ENCODE peak calls at places on chromosomes 4 and X, in five cellular contexts. One of them, this sample, is unnamed.

GRCh38 chrX:74383611-74384010 is 37.7 kb upstream of the SLC16A2 start:
- ATAC-seq in upper lobe of left lung: peak; percentile 78
- ATAC-seq in K562: peak; percentile 58
- ATAC-seq in GM12878: peak; percentile 90
- ATAC-seq in HepG2: peak; percentile 81
- ATAC-seq in this sample: no peak

GRCh38 chr4:77434299-77435092 is 171.1 kb upstream of the CXCL13 start:
- ATAC-seq in upper lobe of left lung: no peak
- ATAC-seq in K562: no peak
- ATAC-seq in GM12878: no peak
- ATAC-seq in HepG2: no peak
- ATAC-seq in this sample: no peak

GRCh38 chr4:136336479-136336878 is 1195.8 kb downstream of the PCDH18 start:
- ATAC-seq in upper lobe of left lung: peak; percentile 31
- ATAC-seq in K562: no peak
- ATAC-seq in GM12878: no peak
- ATAC-seq in HepG2: no peak
- ATAC-seq in this sample: no peak

GRCh38 chrX:130080791-130081367 is 29.4 kb downstream of the ELF4 start:
- ATAC-seq in upper lobe of left lung: no peak
- ATAC-seq in K562: peak; percentile 3
- ATAC-seq in GM12878: no peak
- ATAC-seq in HepG2: no peak
- ATAC-seq in this sample: no peak

GRCh38 chr4:147103403-147103946 is 157.8 kb upstream of the TTC29 start:
- ATAC-seq in upper lobe of left lung: peak; percentile 95
- ATAC-seq in K562: no peak
- ATAC-seq in GM12878: no peak
- ATAC-seq in HepG2: no peak
- ATAC-seq in this sample: peak; percentile 94

GRCh38 chrX:46610070-46610658 is 36.6 kb downstream of the CHST7 start:
- ATAC-seq in upper lobe of left lung: no peak
- ATAC-seq in K562: no peak
- ATAC-seq in GM12878: no peak
- ATAC-seq in HepG2: no peak
- ATAC-seq in this sample: no peak

GRCh38 chrX:150664290-150664689 is 28.9 kb upstream of the MTMR1 start:
- ATAC-seq in upper lobe of left lung: no peak
- ATAC-seq in K562: no peak
- ATAC-seq in GM12878: no peak
- ATAC-seq in HepG2: no peak
- ATAC-seq in this sample: peak; percentile 58

GRCh38 chrX:125681507-125681906 is 361.8 kb downstream of the TEX13C start:
- ATAC-seq in upper lobe of left lung: no peak
- ATAC-seq in K562: no peak
- ATAC-seq in GM12878: peak; percentile 48
- ATAC-seq in HepG2: no peak
- ATAC-seq in this sample: no peak

GRCh38 chr4:126582737-126583136 is 1050.0 kb upstream of the INTU start:
- ATAC-seq in upper lobe of left lung: no peak
- ATAC-seq in K562: peak; percentile 59
- ATAC-seq in GM12878: peak; percentile 52
- ATAC-seq in HepG2: peak; percentile 72
- ATAC-seq in this sample: no peak

GRCh38 chr4:35556387-35556786 is 687.9 kb downstream of the ARAP2 start:
- ATAC-seq in upper lobe of left lung: no peak
- ATAC-seq in K562: no peak
- ATAC-seq in GM12878: no peak
- ATAC-seq in HepG2: no peak
- ATAC-seq in this sample: no peak

GRCh38 chr4:35201403-35201802 is 1042.9 kb downstream of the ARAP2 start:
- ATAC-seq in upper lobe of left lung: no peak
- ATAC-seq in K562: no peak
- ATAC-seq in GM12878: no peak
- ATAC-seq in HepG2: peak; percentile 61
- ATAC-seq in this sample: no peak

GRCh38 chr4:42344749-42345148 is 52.5 kb upstream of the SHISA3 start:
- ATAC-seq in upper lobe of left lung: no peak
- ATAC-seq in K562: no peak
- ATAC-seq in GM12878: no peak
- ATAC-seq in HepG2: no peak
- ATAC-seq in this sample: no peak

GRCh38 chr4:24557036-24558022 is 27.0 kb downstream of the DHX15 start:
- ATAC-seq in upper lobe of left lung: peak; percentile 55
- ATAC-seq in K562: no peak
- ATAC-seq in GM12878: peak; percentile 57
- ATAC-seq in HepG2: no peak
- ATAC-seq in this sample: no peak

GRCh38 chr4:140330311-140330900 is 43.0 kb upstream of the SCOC start:
- ATAC-seq in upper lobe of left lung: no peak
- ATAC-seq in K562: peak; percentile 60
- ATAC-seq in GM12878: no peak
- ATAC-seq in HepG2: no peak
- ATAC-seq in this sample: no peak

GRCh38 chr4:106318511-106318910 is 2.2 kb downstream of the AIMP1 start:
- ATAC-seq in upper lobe of left lung: no peak
- ATAC-seq in K562: no peak
- ATAC-seq in GM12878: no peak
- ATAC-seq in HepG2: no peak
- ATAC-seq in this sample: no peak

GRCh38 chr4:183082053-183082452 is 17.0 kb upstream of the WWC2 start:
- ATAC-seq in upper lobe of left lung: no peak
- ATAC-seq in K562: no peak
- ATAC-seq in GM12878: no peak
- ATAC-seq in HepG2: no peak
- ATAC-seq in this sample: no peak

GRCh38 chrX:25523574-25523973 is 507.8 kb upstream of the ARX start:
- ATAC-seq in upper lobe of left lung: no peak
- ATAC-seq in K562: no peak
- ATAC-seq in GM12878: no peak
- ATAC-seq in HepG2: peak; percentile 89
- ATAC-seq in this sample: no peak

GRCh38 chrX:51737062-51737461 is 6.2 kb upstream of the GSPT2 start:
- ATAC-seq in upper lobe of left lung: no peak
- ATAC-seq in K562: no peak
- ATAC-seq in GM12878: no peak
- ATAC-seq in HepG2: no peak
- ATAC-seq in this sample: no peak

GRCh38 chr4:48331577-48332340 is 9.6 kb upstream of the SLAIN2 start:
- ATAC-seq in upper lobe of left lung: peak; percentile 66
- ATAC-seq in K562: no peak
- ATAC-seq in GM12878: no peak
- ATAC-seq in HepG2: no peak
- ATAC-seq in this sample: peak; percentile 55

GRCh38 chrX:37825225-37825842 is 22.0 kb downstream of the DYNLT3 start:
- ATAC-seq in upper lobe of left lung: peak; percentile 56
- ATAC-seq in K562: peak; percentile 77
- ATAC-seq in GM12878: peak; percentile 89
- ATAC-seq in HepG2: peak; percentile 39
- ATAC-seq in this sample: no peak

GRCh38 chr4:81565137-81565870 is 93.6 kb upstream of the RASGEF1B start:
- ATAC-seq in upper lobe of left lung: peak; percentile 96
- ATAC-seq in K562: no peak
- ATAC-seq in GM12878: peak; percentile 21
- ATAC-seq in HepG2: peak; percentile 46
- ATAC-seq in this sample: peak; percentile 86

GRCh38 chr4:26308573-26308972 is 12.2 kb upstream of the RBPJ start:
- ATAC-seq in upper lobe of left lung: no peak
- ATAC-seq in K562: no peak
- ATAC-seq in GM12878: peak; percentile 19
- ATAC-seq in HepG2: peak; percentile 33
- ATAC-seq in this sample: no peak

GRCh38 chr4:139457318-139457717 is 3.4 kb downstream of the RAB33B start:
- ATAC-seq in upper lobe of left lung: no peak
- ATAC-seq in K562: no peak
- ATAC-seq in GM12878: no peak
- ATAC-seq in HepG2: no peak
- ATAC-seq in this sample: no peak

GRCh38 chrX:40304115-40304514 is 206.4 kb upstream of the BCOR start:
- ATAC-seq in upper lobe of left lung: no peak
- ATAC-seq in K562: peak; percentile 45
- ATAC-seq in GM12878: no peak
- ATAC-seq in HepG2: no peak
- ATAC-seq in this sample: no peak

GRCh38 chrX:149858592-149858991 is 22.4 kb upstream of the MAGEA8 start:
- ATAC-seq in upper lobe of left lung: no peak
- ATAC-seq in K562: no peak
- ATAC-seq in GM12878: no peak
- ATAC-seq in HepG2: no peak
- ATAC-seq in this sample: no peak

GRCh38 chr4:13092702-13093101 is 391.4 kb downstream of the RAB28 start:
- ATAC-seq in upper lobe of left lung: peak; percentile 88
- ATAC-seq in K562: no peak
- ATAC-seq in GM12878: no peak
- ATAC-seq in HepG2: no peak
- ATAC-seq in this sample: peak; percentile 84

GRCh38 chr4:109879081-109879480 is 31.2 kb downstream of the LRIT3 start:
- ATAC-seq in upper lobe of left lung: no peak
- ATAC-seq in K562: peak; percentile 20
- ATAC-seq in GM12878: no peak
- ATAC-seq in HepG2: peak; percentile 44
- ATAC-seq in this sample: no peak

GRCh38 chr4:127686656-127687055 is 43.5 kb upstream of the SLC25A31 start:
- ATAC-seq in upper lobe of left lung: no peak
- ATAC-seq in K562: no peak
- ATAC-seq in GM12878: no peak
- ATAC-seq in HepG2: no peak
- ATAC-seq in this sample: no peak

GRCh38 chr4:168731706-168732414 is 235.0 kb downstream of the PALLD start:
- ATAC-seq in upper lobe of left lung: no peak
- ATAC-seq in K562: no peak
- ATAC-seq in GM12878: peak; percentile 70
- ATAC-seq in HepG2: no peak
- ATAC-seq in this sample: no peak

GRCh38 chr4:126405369-126405982 is 1090.7 kb downstream of the FAT4 start:
- ATAC-seq in upper lobe of left lung: peak; percentile 16
- ATAC-seq in K562: peak; percentile 68
- ATAC-seq in GM12878: peak; percentile 94
- ATAC-seq in HepG2: peak; percentile 64
- ATAC-seq in this sample: no peak

DNA sequence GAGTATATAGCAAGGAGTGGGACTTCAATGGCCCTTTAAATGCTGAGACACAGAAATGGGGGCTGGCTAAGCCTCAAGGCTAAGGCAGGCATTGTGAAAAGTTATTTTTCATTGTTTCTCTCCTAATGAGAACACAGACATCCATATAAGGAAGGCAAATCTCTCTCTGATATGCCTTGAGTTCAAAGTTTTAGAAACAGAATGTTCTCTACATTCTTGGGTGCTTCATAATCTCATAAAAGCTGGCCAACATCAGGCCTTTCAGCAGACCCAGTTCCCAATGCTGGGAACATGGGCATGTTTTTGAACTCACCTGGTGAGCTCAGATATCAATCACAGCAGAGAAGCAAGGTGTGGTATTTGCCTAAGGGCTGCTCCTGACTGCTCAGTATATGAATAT is 19.4 kb upstream of the RAB40A start:
- ATAC-seq in upper lobe of left lung: no peak
- ATAC-seq in K562: no peak
- ATAC-seq in GM12878: no peak
- ATAC-seq in HepG2: no peak
- ATAC-seq in this sample: peak; percentile 44
- TF ChIP-seq EP300 in upper lobe of left lung: no peak
- TF ChIP-seq EP300 in K562: no peak
- TF ChIP-seq EP300 in GM12878: no peak
- TF ChIP-seq EP300 in HepG2: no peak
- TF ChIP-seq EP300 in this sample: peak; percentile 9

GRCh38 chr4:99927566-99927965 is 18.9 kb downstream of the DNAJB14 start:
- ATAC-seq in upper lobe of left lung: no peak
- ATAC-seq in K562: no peak
- ATAC-seq in GM12878: no peak
- ATAC-seq in HepG2: no peak
- ATAC-seq in this sample: no peak
- H3K36me3 ChIP-seq in upper lobe of left lung: peaks cover 14% of the 10 kb centered on the region
- H3K36me3 ChIP-seq in K562: peaks cover 38% of the 10 kb centered on the region
- H3K36me3 ChIP-seq in GM12878: no peaks in the 10 kb centered on the region
- H3K36me3 ChIP-seq in HepG2: peaks cover 17% of the 10 kb centered on the region
- H3K36me3 ChIP-seq in this sample: no peaks in the 10 kb centered on the region

GRCh38 chr4:118277243-118277642 is 75.6 kb downstream of the PRSS12 start:
- ATAC-seq in upper lobe of left lung: no peak
- ATAC-seq in K562: no peak
- ATAC-seq in GM12878: no peak
- ATAC-seq in HepG2: no peak
- ATAC-seq in this sample: no peak

GRCh38 chr4:118276551-118276950 is 76.3 kb downstream of the PRSS12 start:
- ATAC-seq in upper lobe of left lung: no peak
- ATAC-seq in K562: no peak
- ATAC-seq in GM12878: no peak
- ATAC-seq in HepG2: peak; percentile 21
- ATAC-seq in this sample: no peak

GRCh38 chr4:118270492-118270891 is 82.3 kb downstream of the PRSS12 start:
- ATAC-seq in upper lobe of left lung: peak; percentile 60
- ATAC-seq in K562: peak; percentile 62
- ATAC-seq in GM12878: peak; percentile 73
- ATAC-seq in HepG2: no peak
- ATAC-seq in this sample: no peak

GRCh38 chr4:118271788-118272187 is 81.0 kb downstream of the PRSS12 start:
- ATAC-seq in upper lobe of left lung: no peak
- ATAC-seq in K562: no peak
- ATAC-seq in GM12878: no peak
- ATAC-seq in HepG2: no peak
- ATAC-seq in this sample: no peak

DNA sequence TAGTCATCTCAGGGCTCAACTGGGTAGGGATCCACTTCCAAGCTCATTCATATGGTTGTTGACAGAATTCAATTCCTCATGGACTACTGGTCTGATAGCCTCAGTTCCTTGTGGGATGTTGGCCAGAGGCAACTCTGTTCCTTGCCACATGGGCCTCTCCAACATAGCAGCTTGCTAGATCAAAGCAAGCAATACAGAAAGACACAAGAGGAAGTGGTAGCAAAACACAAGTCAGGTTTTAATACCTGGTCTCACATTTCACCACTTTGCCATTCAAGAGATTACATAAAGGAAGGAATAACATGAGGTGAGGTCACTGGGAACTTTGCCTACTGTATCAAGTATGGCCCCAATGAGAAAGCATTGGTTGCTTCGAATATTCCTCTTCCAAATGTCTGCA is 79.2 kb downstream of the PRSS12 start:
- ATAC-seq in upper lobe of left lung: no peak
- ATAC-seq in K562: no peak
- ATAC-seq in GM12878: no peak
- ATAC-seq in HepG2: no peak
- ATAC-seq in this sample: no peak
- TF ChIP-seq EP300 in upper lobe of left lung: no peak
- TF ChIP-seq EP300 in K562: no peak
- TF ChIP-seq EP300 in GM12878: no peak
- TF ChIP-seq EP300 in HepG2: no peak
- TF ChIP-seq EP300 in this sample: no peak

DNA sequence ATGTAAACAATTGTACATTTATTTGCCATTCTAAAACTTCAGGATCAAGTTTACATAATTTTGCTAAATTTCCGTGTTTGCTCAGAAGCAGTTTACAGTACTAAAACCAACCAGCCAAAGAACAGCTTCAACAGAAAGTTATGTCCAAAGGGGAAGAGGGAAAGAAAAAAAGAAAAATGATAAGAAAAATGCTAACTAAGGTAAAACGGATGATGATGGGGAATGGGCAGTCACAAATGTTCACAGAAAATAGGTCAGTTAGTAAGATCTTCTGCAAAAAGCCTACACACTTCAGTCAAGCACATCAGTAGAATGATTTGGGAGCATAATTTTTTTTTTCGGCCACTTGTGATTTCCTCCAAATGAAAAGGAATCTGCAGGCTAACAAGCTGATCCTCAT is 6.3 kb upstream of the COX18 start:
- ATAC-seq in upper lobe of left lung: no peak
- ATAC-seq in K562: no peak
- ATAC-seq in GM12878: no peak
- ATAC-seq in HepG2: no peak
- ATAC-seq in this sample: no peak
- H3K36me3 ChIP-seq in upper lobe of left lung: peaks cover 41% of the 10 kb centered on the region
- H3K36me3 ChIP-seq in K562: peaks cover 82% of the 10 kb centered on the region
- H3K36me3 ChIP-seq in GM12878: peaks cover 3% of the 10 kb centered on the region
- H3K36me3 ChIP-seq in HepG2: peaks cover 40% of the 10 kb centered on the region
- H3K36me3 ChIP-seq in this sample: peaks cover 58% of the 10 kb centered on the region

This sample was measured in gastroesophageal sphincter.